ENCODE peak calls at places on chromosomes 5 and 9, in six cellular contexts. One of them, this sample, is unnamed.

GRCh38 chr5:60084226-60084625 is 190.7 kb upstream of the PDE4D start:
- DNase-seq in GM12878: no peak
- DNase-seq in choroid plexus epithelial cell: no peak
- DNase-seq in fibroblast of lung: no peak
- DNase-seq in cardiac muscle cell: no peak
- DNase-seq in coronary artery: no peak
- DNase-seq in this sample: no peak

GRCh38 chr5:73998496-73998895 is 372.5 kb downstream of the ARHGEF28 start:
- DNase-seq in GM12878: no peak
- DNase-seq in fibroblast of lung: peak; percentile 48
- DNase-seq in choroid plexus epithelial cell: peak; percentile 58
- DNase-seq in coronary artery: no peak
- DNase-seq in cardiac muscle cell: no peak
- DNase-seq in this sample: no peak

GRCh38 chr5:72238712-72239445 is 81.2 kb downstream of the MRPS27 start:
- DNase-seq in fibroblast of lung: no peak
- DNase-seq in choroid plexus epithelial cell: no peak
- DNase-seq in cardiac muscle cell: no peak
- DNase-seq in GM12878: no peak
- DNase-seq in coronary artery: no peak
- DNase-seq in this sample: no peak

GRCh38 chr5:158301186-158301585 is 442.2 kb upstream of the CLINT1 start:
- DNase-seq in cardiac muscle cell: no peak
- DNase-seq in coronary artery: no peak
- DNase-seq in GM12878: no peak
- DNase-seq in fibroblast of lung: no peak
- DNase-seq in choroid plexus epithelial cell: peak; percentile 23
- DNase-seq in this sample: no peak

GRCh38 chr5:151347364-151347763 is at the start of gene SLC36A2:
- DNase-seq in GM12878: no peak
- DNase-seq in coronary artery: no peak
- DNase-seq in cardiac muscle cell: no peak
- DNase-seq in choroid plexus epithelial cell: no peak
- DNase-seq in fibroblast of lung: no peak
- DNase-seq in this sample: no peak

GRCh38 chr9:110996436-110997224 is 41.6 kb downstream of the LPAR1 start:
- DNase-seq in coronary artery: no peak
- DNase-seq in GM12878: no peak
- DNase-seq in choroid plexus epithelial cell: peak; percentile 94
- DNase-seq in fibroblast of lung: peak; percentile 72
- DNase-seq in cardiac muscle cell: no peak
- DNase-seq in this sample: no peak

GRCh38 chr5:66616495-66617222 is 20.5 kb downstream of the MAST4 start:
- DNase-seq in coronary artery: no peak
- DNase-seq in choroid plexus epithelial cell: no peak
- DNase-seq in cardiac muscle cell: no peak
- DNase-seq in fibroblast of lung: no peak
- DNase-seq in GM12878: no peak
- DNase-seq in this sample: no peak

GRCh38 chr5:172524573-172525021 is 70.3 kb upstream of the SH3PXD2B start:
- DNase-seq in GM12878: no peak
- DNase-seq in coronary artery: peak; percentile 58
- DNase-seq in fibroblast of lung: no peak
- DNase-seq in cardiac muscle cell: no peak
- DNase-seq in choroid plexus epithelial cell: no peak
- DNase-seq in this sample: peak; percentile 55

DNA sequence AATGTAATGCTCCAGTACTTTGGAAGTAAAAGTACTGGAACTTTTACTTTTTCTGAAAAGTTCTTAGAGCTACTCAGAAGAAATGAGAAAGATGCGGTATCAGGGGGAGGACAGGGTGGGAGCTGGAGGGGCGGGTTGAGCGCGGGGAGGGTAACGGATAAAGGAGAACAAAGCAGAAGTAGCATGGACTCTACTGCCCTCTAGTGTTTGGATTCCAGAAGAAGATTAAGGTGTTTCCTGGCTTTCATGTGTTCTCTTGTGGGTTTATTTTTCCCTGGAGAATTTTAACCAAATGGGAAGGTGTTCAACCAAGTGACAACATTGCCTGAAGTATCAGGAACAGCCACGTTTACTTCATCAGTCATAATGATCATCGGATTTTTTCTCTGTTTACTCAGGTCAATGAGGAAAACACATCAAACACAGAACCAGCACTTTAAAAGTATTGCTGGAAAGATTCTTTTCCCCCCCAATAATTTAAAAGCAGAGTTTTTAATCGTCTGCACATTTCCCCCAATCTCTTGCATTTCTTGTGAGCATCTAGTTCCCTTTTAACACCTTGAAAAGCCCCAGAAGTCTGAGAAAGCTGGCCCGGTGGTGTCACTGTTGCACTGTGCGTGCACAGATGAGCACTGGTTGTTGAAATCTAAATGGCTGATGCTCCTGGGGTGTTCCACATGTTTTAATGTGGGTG is 190.6 kb downstream of the MPDZ start:
- DNase-seq in GM12878: no peak
- DNase-seq in coronary artery: no peak
- DNase-seq in fibroblast of lung: peak; percentile 51
- DNase-seq in cardiac muscle cell: peak; percentile 69
- DNase-seq in choroid plexus epithelial cell: peak; percentile 77
- DNase-seq in this sample: no peak
- TF ChIP-seq CTCF in GM12878: peak; percentile 74
- TF ChIP-seq CTCF in coronary artery: peak; percentile 71
- TF ChIP-seq CTCF in fibroblast of lung: peak; percentile 64
- TF ChIP-seq CTCF in cardiac muscle cell: peak; percentile 43
- TF ChIP-seq CTCF in choroid plexus epithelial cell: peak; percentile 76
- TF ChIP-seq CTCF in this sample: peak; percentile 91

DNA sequence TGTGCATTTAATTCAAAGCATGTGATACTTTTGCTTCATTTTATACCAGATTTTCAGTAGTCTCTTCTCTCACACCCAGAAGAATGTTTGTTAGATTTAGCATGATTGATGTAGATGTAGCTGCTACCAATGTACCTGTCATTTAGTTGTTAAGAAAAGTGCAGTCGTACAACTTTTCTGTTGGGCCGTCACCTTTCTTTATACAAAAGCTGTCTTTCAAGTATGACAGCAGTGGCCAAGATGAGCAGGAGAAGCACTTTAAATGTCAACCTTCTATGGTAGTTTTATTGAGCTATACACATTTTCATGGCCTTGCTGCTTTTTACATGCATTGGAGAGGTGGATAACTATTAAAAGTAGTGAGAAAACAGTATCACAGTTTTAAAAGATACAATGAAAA is 77.7 kb upstream of the PTPRD start:
- DNase-seq in cardiac muscle cell: no peak
- DNase-seq in GM12878: no peak
- DNase-seq in choroid plexus epithelial cell: no peak
- DNase-seq in coronary artery: no peak
- DNase-seq in fibroblast of lung: no peak
- DNase-seq in this sample: no peak
- TF ChIP-seq CTCF in cardiac muscle cell: no peak
- TF ChIP-seq CTCF in GM12878: no peak
- TF ChIP-seq CTCF in choroid plexus epithelial cell: no peak
- TF ChIP-seq CTCF in coronary artery: no peak
- TF ChIP-seq CTCF in fibroblast of lung: no peak
- TF ChIP-seq CTCF in this sample: no peak

GRCh38 chr5:6448622-6449464 is at the start of gene UBE2QL1:
- DNase-seq in choroid plexus epithelial cell: peak; percentile 11
- DNase-seq in coronary artery: peak; percentile 57
- DNase-seq in GM12878: no peak
- DNase-seq in cardiac muscle cell: peak; percentile 56
- DNase-seq in fibroblast of lung: peak; percentile 9
- DNase-seq in this sample: no peak
- TF ChIP-seq CTCF in choroid plexus epithelial cell: no peak
- TF ChIP-seq CTCF in coronary artery: no peak
- TF ChIP-seq CTCF in GM12878: no peak
- TF ChIP-seq CTCF in cardiac muscle cell: no peak
- TF ChIP-seq CTCF in fibroblast of lung: no peak
- TF ChIP-seq CTCF in this sample: no peak

GRCh38 chr5:134227259-134227658 is 1.4 kb upstream of the PPP2CA start:
- DNase-seq in choroid plexus epithelial cell: peak; percentile 25
- DNase-seq in GM12878: no peak
- DNase-seq in cardiac muscle cell: no peak
- DNase-seq in fibroblast of lung: peak; percentile 23
- DNase-seq in coronary artery: no peak
- DNase-seq in this sample: no peak
- TF ChIP-seq CTCF in choroid plexus epithelial cell: peak; percentile 10
- TF ChIP-seq CTCF in GM12878: no peak
- TF ChIP-seq CTCF in cardiac muscle cell: no peak
- TF ChIP-seq CTCF in fibroblast of lung: no peak
- TF ChIP-seq CTCF in coronary artery: no peak
- TF ChIP-seq CTCF in this sample: no peak

GRCh38 chr9:84310903-84311302 is 29.7 kb downstream of the SLC28A3 start:
- DNase-seq in cardiac muscle cell: no peak
- DNase-seq in coronary artery: no peak
- DNase-seq in fibroblast of lung: no peak
- DNase-seq in GM12878: no peak
- DNase-seq in choroid plexus epithelial cell: no peak
- DNase-seq in this sample: no peak

GRCh38 chr9:84317563-84317962 is 23.0 kb downstream of the SLC28A3 start:
- DNase-seq in fibroblast of lung: no peak
- DNase-seq in cardiac muscle cell: no peak
- DNase-seq in GM12878: no peak
- DNase-seq in choroid plexus epithelial cell: no peak
- DNase-seq in coronary artery: no peak
- DNase-seq in this sample: no peak

GRCh38 chr9:84314306-84314705 is 26.3 kb downstream of the SLC28A3 start:
- DNase-seq in fibroblast of lung: no peak
- DNase-seq in coronary artery: no peak
- DNase-seq in choroid plexus epithelial cell: no peak
- DNase-seq in GM12878: no peak
- DNase-seq in cardiac muscle cell: no peak
- DNase-seq in this sample: no peak

GRCh38 chr9:84315278-84315877 is 25.2 kb downstream of the SLC28A3 start:
- DNase-seq in fibroblast of lung: peak; percentile 57
- DNase-seq in GM12878: no peak
- DNase-seq in cardiac muscle cell: peak; percentile 56
- DNase-seq in coronary artery: no peak
- DNase-seq in choroid plexus epithelial cell: peak; percentile 81
- DNase-seq in this sample: no peak
- TF ChIP-seq CTCF in fibroblast of lung: peak; percentile 75
- TF ChIP-seq CTCF in GM12878: peak; percentile 71
- TF ChIP-seq CTCF in cardiac muscle cell: peak; percentile 83
- TF ChIP-seq CTCF in coronary artery: peak; percentile 61
- TF ChIP-seq CTCF in choroid plexus epithelial cell: peak; percentile 87
- TF ChIP-seq CTCF in this sample: peak; percentile 93

DNA sequence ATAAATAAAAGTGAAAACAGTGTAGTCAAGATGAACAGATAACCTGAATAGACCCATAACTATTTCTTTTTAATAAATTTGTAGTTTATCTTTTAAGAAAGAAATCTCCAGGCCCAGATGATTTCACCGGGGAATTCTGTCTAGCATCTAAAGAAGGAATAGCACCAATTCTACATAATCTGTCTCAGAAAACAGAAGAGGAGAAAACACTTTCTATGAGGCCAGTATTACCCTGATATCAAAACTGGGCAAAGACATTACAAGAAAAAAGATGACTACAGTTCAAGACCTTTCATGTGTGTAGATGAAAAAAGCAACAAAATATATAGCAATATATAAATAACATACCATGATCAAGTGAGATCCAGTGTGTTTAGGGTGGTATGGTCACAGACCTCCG is 31.4 kb downstream of the TTC23L start:
- DNase-seq in choroid plexus epithelial cell: no peak
- DNase-seq in GM12878: no peak
- DNase-seq in cardiac muscle cell: no peak
- DNase-seq in fibroblast of lung: no peak
- DNase-seq in coronary artery: no peak
- DNase-seq in this sample: no peak
- TF ChIP-seq CTCF in choroid plexus epithelial cell: no peak
- TF ChIP-seq CTCF in GM12878: no peak
- TF ChIP-seq CTCF in cardiac muscle cell: no peak
- TF ChIP-seq CTCF in fibroblast of lung: no peak
- TF ChIP-seq CTCF in coronary artery: no peak
- TF ChIP-seq CTCF in this sample: no peak

GRCh38 chr5:87844449-87844848 is 424.2 kb downstream of the TMEM161B start:
- DNase-seq in fibroblast of lung: no peak
- DNase-seq in cardiac muscle cell: no peak
- DNase-seq in GM12878: no peak
- DNase-seq in choroid plexus epithelial cell: no peak
- DNase-seq in coronary artery: no peak
- DNase-seq in this sample: no peak
- TF ChIP-seq CTCF in fibroblast of lung: no peak
- TF ChIP-seq CTCF in cardiac muscle cell: no peak
- TF ChIP-seq CTCF in GM12878: no peak
- TF ChIP-seq CTCF in choroid plexus epithelial cell: no peak
- TF ChIP-seq CTCF in coronary artery: no peak
- TF ChIP-seq CTCF in this sample: no peak

GRCh38 chr9:133199648-133200321 is 9.3 kb downstream of the OBP2B start:
- DNase-seq in GM12878: no peak
- DNase-seq in coronary artery: no peak
- DNase-seq in choroid plexus epithelial cell: no peak
- DNase-seq in fibroblast of lung: no peak
- DNase-seq in cardiac muscle cell: no peak
- DNase-seq in this sample: no peak
- TF ChIP-seq CTCF in GM12878: no peak
- TF ChIP-seq CTCF in coronary artery: no peak
- TF ChIP-seq CTCF in choroid plexus epithelial cell: no peak
- TF ChIP-seq CTCF in fibroblast of lung: no peak
- TF ChIP-seq CTCF in cardiac muscle cell: no peak
- TF ChIP-seq CTCF in this sample: no peak

This sample was measured in type B pancreatic cell.